ENCODE peak calls at places on chromosomes 4 and X, in nine cellular contexts. X is neural progenitor cell, J is GM23248, W is PC-3, Y is hepatocyte, S is SK-N-SH, K is MM.1S, D is HCT116, U is GM23338. Q is an unnamed sample.

GRCh38 chr4:123043793-123044425 is 121.5 kb upstream of the NUDT6 start:
- DNase-seq in X (no peak), J (no peak), W (no peak), Y (no peak), S (no peak), K (peak), D (no peak), U (no peak), Q (no peak)

GRCh38 chr4:59647011-59647410 is 1553.1 kb upstream of the ADGRL3 start:
- DNase-seq in X (no peak), J (no peak), W (peak), Y (no peak), S (no peak), K (no peak), D (no peak), U (no peak), Q (no peak)

GRCh38 chr4:55078987-55079386 is 46.4 kb downstream of the KDR start:
- DNase-seq in X (peak), J (peak), W (peak), Y (no peak), S (no peak), K (no peak), D (no peak), U (no peak), Q (no peak)

GRCh38 chrX:15739886-15740285 is 1.8 kb downstream of the CA5B start:
- DNase-seq in X (no peak), J (no peak), W (peak), Y (no peak), S (no peak), K (no peak), D (no peak), U (no peak), Q (no peak)

GRCh38 chr4:145482209-145483021 is 762 bp downstream of the SMAD1 start:
- DNase-seq in X (peak), J (peak), W (peak), Y (peak), S (peak), K (peak), D (peak), U (peak), Q (peak)

GRCh38 chr4:17115546-17115945 is 217.1 kb upstream of the LDB2 start:
- DNase-seq in X (no peak), J (no peak), W (no peak), Y (no peak), S (no peak), K (no peak), D (no peak), U (peak), Q (no peak)

GRCh38 chr4:78057135-78057599 is at the start of gene FRAS1:
- DNase-seq in X (peak), J (peak), W (peak), Y (peak), S (peak), K (no peak), D (no peak), U (peak), Q (peak)

GRCh38 chr4:71689822-71690221 is 94.1 kb downstream of the GC start:
- DNase-seq in X (no peak), J (no peak), W (no peak), Y (no peak), S (no peak), K (no peak), D (no peak), U (no peak), Q (no peak)

GRCh38 chr4:71833175-71833900 is 49.5 kb upstream of the GC start:
- DNase-seq in X (no peak), J (no peak), W (peak), Y (no peak), S (no peak), K (no peak), D (no peak), U (no peak), Q (no peak)

GRCh38 chr4:47483722-47484121 is 1.4 kb upstream of the ATP10D start:
- DNase-seq in X (peak), J (peak), W (no peak), Y (no peak), S (no peak), K (no peak), D (no peak), U (no peak), Q (peak)

DNA sequence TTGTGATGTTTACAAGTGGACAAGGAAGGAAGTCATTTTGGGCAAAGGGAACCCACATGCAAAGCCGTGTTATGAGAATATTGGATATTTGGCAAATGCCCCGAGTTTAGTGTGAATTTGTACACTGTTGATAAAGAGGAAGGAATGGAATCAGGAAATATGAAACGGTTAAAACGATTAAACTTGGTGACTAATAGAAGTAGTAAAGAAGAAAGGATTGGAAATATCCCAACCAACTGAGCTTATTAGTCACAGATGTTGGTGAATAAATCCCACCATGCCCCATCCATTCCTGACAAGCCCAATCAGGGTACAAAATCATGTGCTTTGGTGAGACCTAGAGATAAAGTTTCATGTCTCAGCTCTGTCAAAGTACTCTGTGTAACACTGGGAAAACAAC is 22.0 kb downstream of the ARHGAP24 start:
- DNase-seq in X (no peak), J (peak), W (peak), Y (no peak), S (no peak), K (no peak), D (no peak), U (no peak), Q (no peak)
- TF ChIP-seq EZH2phosphoT487 in X (no peak), J (no peak), W (no peak), Y (no peak), S (no peak), K (no peak), D (no peak), U (no peak), Q (no peak)

GRCh38 chr4:101037249-101037648 is 310.1 kb downstream of the PPP3CA start:
- DNase-seq in X (no peak), J (no peak), W (no peak), Y (no peak), S (no peak), K (no peak), D (peak), U (no peak), Q (no peak)
- H2AFZ ChIP-seq in X (no peak), J (no peak), W (no peak), Y (no peak), S (no peak), K (no peak), D (no peak), U (no peak), Q (no peak)

DNA sequence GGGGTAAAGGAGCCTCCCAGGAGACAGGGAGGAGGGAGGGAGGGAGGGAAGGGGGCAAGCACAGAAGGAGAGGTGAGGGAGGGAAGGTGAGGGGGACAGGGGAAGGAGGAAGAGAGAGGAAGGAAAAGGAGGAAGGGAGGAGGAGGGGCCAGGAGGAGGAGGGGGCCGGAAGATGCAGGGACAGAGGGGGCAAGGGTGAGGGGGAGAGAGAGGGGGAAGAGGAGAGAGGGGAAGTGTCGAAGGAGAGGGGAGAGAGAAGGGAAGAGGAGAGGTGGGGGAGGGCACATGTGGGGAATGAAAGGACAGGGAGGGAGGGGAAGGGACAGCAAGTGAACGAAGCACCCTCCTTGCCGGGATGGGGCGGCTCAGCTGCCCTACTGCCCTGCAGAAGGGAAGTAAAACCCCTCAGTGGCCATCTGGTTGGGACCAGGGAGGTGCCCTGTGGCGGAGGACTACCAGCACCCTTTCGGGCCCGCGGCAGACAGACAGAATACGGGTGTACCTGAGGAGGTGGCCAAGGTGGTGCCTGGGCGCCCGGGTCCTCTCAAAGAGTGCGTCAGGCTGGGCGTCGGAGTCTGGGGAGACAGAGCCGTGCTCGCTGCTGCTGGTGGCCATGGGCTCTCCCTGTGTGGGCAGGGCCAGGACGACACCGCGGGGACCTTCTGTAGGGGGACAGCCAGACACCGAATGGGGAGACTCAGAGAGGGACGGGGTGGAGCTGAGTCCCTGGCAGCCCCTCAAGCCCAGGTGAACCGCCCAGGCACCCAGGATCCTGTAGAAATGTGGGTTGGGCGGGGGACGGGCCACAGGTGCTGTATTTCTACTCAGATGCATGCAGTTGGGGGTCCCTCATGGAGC is 29.5 kb downstream of the PDHA1 start:
- DNase-seq in X (peak), J (no peak), W (no peak), Y (no peak), S (no peak), K (no peak), D (no peak), U (peak), Q (no peak)
- TF ChIP-seq EZH2phosphoT487 in X (no peak), J (no peak), W (no peak), Y (no peak), S (no peak), K (no peak), D (no peak), U (no peak), Q (no peak)

DNA sequence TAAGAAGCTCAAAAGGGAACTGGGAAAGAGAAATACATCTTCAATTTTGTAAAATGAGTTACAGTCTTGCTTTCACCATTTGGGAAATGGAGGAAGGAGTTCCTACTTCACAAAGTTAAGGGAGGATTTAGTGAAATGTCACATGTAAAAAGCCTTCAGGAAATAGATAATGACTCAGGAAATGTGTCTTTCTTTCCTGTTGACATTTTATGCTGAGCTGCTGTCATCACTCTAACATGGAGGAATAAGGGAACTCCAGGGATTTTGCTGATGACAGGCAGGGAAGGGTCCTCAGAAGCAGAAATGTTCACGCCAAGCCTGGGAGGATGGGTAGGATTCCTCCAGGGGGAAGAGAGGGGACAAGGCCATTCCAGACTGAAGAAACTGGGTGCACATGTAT is 251.1 kb downstream of the USP46 start:
- DNase-seq in X (no peak), J (no peak), W (no peak), Y (no peak), S (no peak), K (no peak), D (no peak), U (no peak), Q (no peak)
- H2AFZ ChIP-seq in X (no peak), J (no peak), W (peak), Y (no peak), S (no peak), K (no peak), D (no peak), U (no peak), Q (no peak)